ENCODE peak calls at places on chromosomes 13 and 19, in six cellular contexts. Y is adrenal gland, S is heart left ventricle, L is right lobe of liver, A is Peyer's patch, X is GM12878. G is an unnamed sample.

GRCh38 chr13:100029930-100030329 is 48.3 kb downstream of the ZIC2 start:
- DNase-seq in Y (no peak), S (no peak), L (no peak), A (no peak), X (no peak), G (no peak)

GRCh38 chr13:32381539-32381938 is 46.4 kb downstream of the N4BP2L1 start:
- DNase-seq in Y (peak; percentile 34), S (no peak), L (no peak), A (no peak), X (no peak), G (no peak)

GRCh38 chr13:72139192-72139591 is 272.2 kb upstream of the DACH1 start:
- DNase-seq in Y (no peak), S (no peak), L (no peak), A (no peak), X (no peak), G (no peak)

GRCh38 chr19:6276447-6276846 is 3.3 kb downstream of the MLLT1 start:
- DNase-seq in Y (peak; percentile 52), S (peak; percentile 80), L (no peak), A (no peak), X (no peak), G (no peak)

GRCh38 chr13:95614641-95615245 is 29.8 kb downstream of the DZIP1 start:
- DNase-seq in Y (no peak), S (no peak), L (no peak), A (no peak), X (no peak), G (no peak)

GRCh38 chr19:48970923-48971395 is 5.8 kb downstream of the FTL start:
- DNase-seq in Y (peak; percentile 83), S (peak; percentile 91), L (peak; percentile 84), A (peak; percentile 86), X (no peak), G (peak; percentile 67)

GRCh38 chr13:43356566-43356965 is 333.2 kb downstream of the DNAJC15 start:
- DNase-seq in Y (no peak), S (no peak), L (no peak), A (no peak), X (no peak), G (no peak)

GRCh38 chr13:104773775-104774174 is 1707.6 kb upstream of the SLC10A2 start:
- DNase-seq in Y (no peak), S (no peak), L (no peak), A (no peak), X (peak; percentile 4), G (no peak)

GRCh38 chr19:47573076-47574026 is at the start of gene ZNF541:
- DNase-seq in Y (peak; percentile 70), S (peak; percentile 85), L (peak; percentile 58), A (peak; percentile 59), X (no peak), G (peak; percentile 9)

GRCh38 chr13:21657538-21657937 is 13.3 kb upstream of the FGF9 start:
- DNase-seq in Y (no peak), S (no peak), L (no peak), A (no peak), X (no peak), G (no peak)

GRCh38 chr13:39787086-39787487 is 131.6 kb downstream of the COG6 start:
- DNase-seq in Y (no peak), S (no peak), L (no peak), A (no peak), X (no peak), G (no peak)

GRCh38 chr19:47176627-47177090 is 46.0 kb downstream of the SAE1 start:
- DNase-seq in Y (no peak), S (no peak), L (no peak), A (no peak), X (no peak), G (no peak)

GRCh38 chr19:5247957-5248705 is 92.5 kb downstream of the PTPRS start:
- DNase-seq in Y (no peak), S (no peak), L (no peak), A (no peak), X (no peak), G (no peak)

GRCh38 chr19:48511800-48512503 is at the start of gene LMTK3:
- DNase-seq in Y (peak; percentile 21), S (no peak), L (no peak), A (no peak), X (no peak), G (no peak)

DNA sequence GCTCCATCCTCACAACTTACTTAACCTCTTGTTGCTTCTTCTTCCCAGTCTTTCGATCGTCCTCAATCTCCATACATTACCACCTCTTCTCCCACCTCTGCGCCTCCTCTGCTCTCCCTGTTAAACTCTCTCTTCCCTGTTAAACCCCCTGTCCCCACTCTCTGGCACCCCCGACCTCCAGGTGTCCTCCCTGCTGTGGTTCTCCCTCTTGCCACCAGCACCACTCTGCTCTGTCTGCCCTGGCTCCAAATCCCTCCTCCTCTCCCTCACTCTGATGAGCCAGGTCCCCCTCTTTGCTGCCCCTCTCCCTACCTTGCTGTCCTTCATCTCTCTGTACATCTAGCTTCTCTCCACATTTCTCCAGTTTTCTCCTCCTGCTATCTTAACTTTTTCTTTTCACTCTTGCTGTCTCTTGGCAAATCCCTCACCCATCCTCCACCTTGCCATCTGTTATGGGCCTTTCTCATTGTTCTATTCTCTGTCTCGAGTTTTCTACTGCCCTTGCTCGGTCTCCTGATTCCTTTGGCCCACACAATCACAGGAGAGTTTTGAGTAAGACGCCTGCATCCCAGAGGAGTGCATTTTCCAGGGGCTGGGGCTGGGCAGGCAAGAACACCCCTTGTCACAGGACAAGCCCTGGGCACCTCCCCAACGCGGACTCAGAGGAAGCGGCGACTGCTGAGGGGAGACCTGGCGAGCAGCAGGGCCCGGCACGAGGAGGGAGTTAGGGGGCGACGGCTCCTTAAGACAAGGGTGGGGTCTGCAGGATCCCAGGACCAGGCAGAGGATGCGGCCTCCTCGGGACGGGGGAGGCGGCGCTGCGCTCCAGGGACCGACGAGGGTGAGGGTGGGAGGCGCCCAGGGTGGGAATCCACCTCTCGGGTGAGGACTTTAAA is 21.4 kb upstream of the ERVV-1 start:
- DNase-seq in Y (peak; percentile 29), S (peak; percentile 66), L (peak; percentile 26), A (no peak), X (no peak), G (peak; percentile 10)
- TF ChIP-seq POLR2A in Y (no peak), S (no peak), L (no peak), A (no peak), X (no peak), G (no peak)

GRCh38 chr19:12092065-12092867 is 27.7 kb downstream of the ZNF844 start:
- DNase-seq in Y (peak; percentile 87), S (peak; percentile 94), L (peak; percentile 79), A (peak; percentile 80), X (peak; percentile 16), G (peak; percentile 70)
- TF ChIP-seq POLR2A in Y (peak; percentile 41), S (peak; percentile 63), L (no peak), A (no peak), X (peak; percentile 63), G (no peak)

GRCh38 chr19:17333611-17334413 is 843 bp downstream of the ANO8 start:
- DNase-seq in Y (peak; percentile 88), S (no peak), L (no peak), A (no peak), X (peak; percentile 16), G (no peak)
- TF ChIP-seq POLR2A in Y (peak; percentile 76), S (no peak), L (no peak), A (no peak), X (peak; percentile 65), G (no peak)

GRCh38 chr19:1611353-1611752 is 6.1 kb upstream of the UQCR11 start:
- DNase-seq in Y (no peak), S (no peak), L (no peak), A (no peak), X (no peak), G (no peak)

GRCh38 chr19:1612114-1613086 is 7.1 kb upstream of the UQCR11 start:
- DNase-seq in Y (no peak), S (no peak), L (no peak), A (no peak), X (no peak), G (no peak)

GRCh38 chr19:1610579-1610978 is 5.3 kb upstream of the UQCR11 start:
- DNase-seq in Y (no peak), S (no peak), L (no peak), A (no peak), X (no peak), G (no peak)

GRCh38 chr19:1608414-1609391 is 3.4 kb upstream of the UQCR11 start:
- DNase-seq in Y (no peak), S (peak; percentile 58), L (no peak), A (no peak), X (no peak), G (no peak)

DNA sequence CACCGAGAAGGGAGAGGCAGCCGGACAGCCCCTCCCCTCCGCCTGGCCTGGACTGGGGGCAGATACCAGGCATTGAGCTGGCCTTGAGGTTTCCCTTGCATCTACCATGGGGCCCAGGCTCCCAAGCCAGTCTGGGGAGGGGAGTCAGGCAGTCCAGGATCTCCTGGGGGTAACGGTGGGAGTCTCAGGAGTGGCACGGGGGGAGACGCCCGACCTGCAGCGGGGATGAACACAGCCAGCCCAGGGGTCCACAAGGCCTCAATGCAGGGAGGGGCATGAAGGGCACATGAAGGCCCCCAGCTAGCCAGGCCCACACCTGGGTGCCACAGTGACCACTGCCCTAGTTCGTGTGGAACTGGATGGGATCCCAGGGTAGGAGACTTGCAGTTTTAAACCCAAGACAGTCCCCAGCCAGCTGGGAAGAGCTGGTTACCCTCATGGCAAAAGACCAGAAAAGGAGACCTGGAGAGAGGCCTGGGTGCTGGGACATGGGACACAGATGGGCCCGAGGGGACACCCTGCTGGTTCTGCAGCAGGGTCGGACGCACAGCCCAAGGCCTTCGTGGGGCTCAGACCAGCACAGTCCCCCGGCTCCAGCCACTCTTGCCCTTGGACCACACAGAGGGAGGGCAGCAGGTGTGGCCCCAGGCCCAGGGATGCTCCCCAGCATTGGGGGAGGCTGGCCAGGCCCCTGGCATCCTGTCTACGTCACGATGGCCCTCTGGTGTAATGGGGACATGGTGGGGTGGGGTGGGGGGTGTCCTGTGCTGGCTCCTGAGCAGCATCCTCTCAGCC is 4.6 kb upstream of the UQCR11 start:
- DNase-seq in Y (no peak), S (no peak), L (no peak), A (no peak), X (no peak), G (no peak)
- TF ChIP-seq POLR2A in Y (no peak), S (no peak), L (no peak), A (no peak), X (peak; percentile 43), G (no peak)

GRCh38 chr19:45406165-45406956 is at the start of gene POLR1G:
- DNase-seq in Y (peak; percentile 79), S (peak; percentile 87), L (peak; percentile 80), A (peak; percentile 88), X (peak; percentile 80), G (peak; percentile 75)
- TF ChIP-seq POLR2A in Y (peak; percentile 27), S (peak; percentile 14), L (peak; percentile 38), A (no peak), X (peak; percentile 85), G (peak; percentile 4)